ENCODE peak calls at places on chromosomes 16 and 17, in ten cellular contexts. Q, H, P, U, B, E, I, G, W and X are unnamed samples. For H3K27me3, the result is how much of the 10 kb centered on the place peaks cover.

GRCh38 chr17:1643293-1643998 is 2.1 kb downstream of the SCARF1 start:
- DNase-seq in I (peak), P (peak), B (peak), H (no peak), Q (peak), E (no peak), W (no peak), G (no peak), U (peak), X (no peak)

GRCh38 chr17:46783031-46783593 is 35.4 kb downstream of the WNT3 start:
- DNase-seq in P (no peak), B (no peak), W (no peak), G (no peak), E (no peak), U (peak), Q (peak), I (no peak), H (no peak), X (no peak)

GRCh38 chr17:31811021-31811565 is 48.0 kb downstream of the COPRS start:
- DNase-seq in W (peak), E (no peak), P (no peak), U (no peak), H (no peak), B (no peak), Q (no peak), G (no peak), I (no peak), X (no peak)

GRCh38 chr17:1532836-1533602 is 16.6 kb upstream of the INPP5K start:
- DNase-seq in U (no peak), G (no peak), Q (no peak), W (no peak), H (no peak), P (no peak), E (no peak), I (no peak), B (no peak), X (no peak)

GRCh38 chr17:846901-847777 is 65.0 kb downstream of the MRM3 start:
- DNase-seq in W (peak), E (no peak), I (no peak), Q (no peak), U (no peak), P (peak), B (no peak), H (no peak), G (no peak), X (peak)

GRCh38 chr16:56269824-56270684 is 78.8 kb downstream of the GNAO1 start:
- DNase-seq in W (no peak), P (no peak), Q (peak), U (no peak), I (no peak), B (no peak), E (no peak), H (peak), G (no peak), X (peak)

GRCh38 chr17:14582996-14583395 is 282.1 kb downstream of the HS3ST3B1 start:
- DNase-seq in I (no peak), Q (no peak), G (no peak), B (no peak), P (no peak), H (no peak), U (no peak), E (no peak), W (no peak), X (no peak)

GRCh38 chr16:66357523-66357928 is 9.0 kb upstream of the CDH5 start:
- DNase-seq in B (peak), E (no peak), G (no peak), H (peak), W (peak), P (peak), I (peak), U (peak), Q (peak), X (peak)

DNA sequence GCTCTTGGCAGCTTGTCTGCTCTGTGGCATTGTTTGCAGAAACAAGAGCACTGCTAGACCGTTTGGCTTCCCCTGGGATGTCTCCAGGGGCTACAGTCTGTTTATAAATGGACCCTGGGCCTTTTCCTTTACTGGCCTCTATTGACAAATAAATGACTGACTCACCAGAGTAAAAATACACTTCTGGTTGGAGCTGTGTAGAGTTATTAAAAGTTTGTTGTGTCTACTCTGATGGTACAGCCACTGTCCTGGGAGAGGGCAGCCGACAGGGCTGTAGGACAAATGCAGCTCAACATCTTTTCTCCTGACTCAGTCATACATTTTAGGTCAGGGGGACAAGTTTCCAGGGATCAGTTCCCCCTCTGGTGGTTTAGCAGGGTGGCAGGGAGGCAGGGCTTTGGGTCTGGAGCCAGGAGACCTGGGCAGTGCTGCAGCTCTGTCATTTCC is 30.0 kb downstream of the FOXL1 start:
- DNase-seq in H (no peak), Q (no peak), U (no peak), P (no peak), B (no peak), E (no peak), I (no peak), G (no peak), W (no peak), X (no peak)
- TF ChIP-seq CTCF in H (peak), Q (no peak), U (no peak), P (no peak), B (peak), E (no peak), I (no peak), G (no peak), W (no peak), X (peak)

DNA sequence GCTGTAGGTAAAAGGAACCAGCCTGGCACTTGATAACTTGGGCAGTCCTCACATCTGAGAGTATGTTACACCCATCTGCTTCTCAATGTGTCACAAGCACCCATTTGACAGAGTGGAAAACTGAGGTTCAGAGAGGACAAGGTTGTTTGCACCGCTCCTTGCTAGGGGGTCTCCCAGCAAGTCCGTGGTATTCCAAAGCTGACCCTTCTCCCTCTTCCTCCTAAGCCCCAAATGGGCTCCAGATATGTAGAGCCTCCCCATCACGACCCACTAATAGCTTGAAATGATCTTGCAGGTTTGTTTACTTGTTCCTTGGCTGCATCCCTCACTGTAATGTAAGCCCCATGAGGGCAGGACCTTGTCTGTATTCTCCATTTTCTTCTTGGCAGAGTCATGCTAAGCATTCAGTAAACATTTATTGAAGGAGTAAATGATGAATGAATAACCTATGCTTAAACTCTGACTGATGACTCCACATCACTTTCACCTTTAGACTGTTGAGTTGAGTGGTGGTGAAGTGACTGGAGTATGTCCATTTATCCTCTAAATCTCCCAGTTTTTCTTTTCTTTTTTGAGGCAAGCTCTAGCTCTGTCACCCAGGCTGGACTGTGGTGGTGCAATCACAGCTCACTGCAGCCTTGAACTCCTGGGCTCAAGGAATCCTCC is 26.3 kb downstream of the HNF1B start:
- DNase-seq in B (no peak), G (no peak), W (no peak), P (no peak), H (no peak), I (no peak), U (no peak), Q (no peak), E (no peak), X (no peak)
- H3K27me3 ChIP-seq in B (under half), G (under half), W (under half), P (under half), H (under half), I (under half), U (under half), Q (under half), E (under half), X (under half)

GRCh38 chr17:28549274-28550132 is 2.9 kb downstream of the UNC119 start:
- DNase-seq in I (no peak), H (no peak), W (no peak), U (no peak), B (no peak), P (no peak), G (no peak), Q (no peak), E (no peak), X (no peak)

GRCh38 chr17:28547096-28547622 is 5.3 kb downstream of the UNC119 start:
- DNase-seq in U (no peak), E (no peak), Q (no peak), B (no peak), P (no peak), I (no peak), H (no peak), W (no peak), G (no peak), X (no peak)

GRCh38 chr17:28550858-28551257 is 1.6 kb downstream of the UNC119 start:
- DNase-seq in H (no peak), W (no peak), P (no peak), I (no peak), U (no peak), Q (no peak), B (no peak), E (no peak), G (no peak), X (no peak)

GRCh38 chr17:28547623-28548416 is 4.6 kb downstream of the UNC119 start:
- DNase-seq in G (no peak), Q (peak), H (no peak), U (peak), E (peak), W (peak), B (peak), P (peak), I (peak), X (peak)

GRCh38 chr17:28548417-28549130 is 3.9 kb downstream of the UNC119 start:
- DNase-seq in Q (no peak), U (no peak), E (no peak), G (no peak), H (no peak), W (no peak), B (no peak), P (no peak), I (no peak), X (no peak)
- TF ChIP-seq CTCF in Q (no peak), U (no peak), E (no peak), G (peak), H (no peak), W (no peak), B (no peak), P (no peak), I (no peak), X (no peak)

GRCh38 chr17:9020824-9021157 is 519 bp upstream of the NTN1 start:
- DNase-seq in P (no peak), I (no peak), U (no peak), G (no peak), W (no peak), H (no peak), Q (no peak), B (no peak), E (no peak), X (no peak)
- H3K27me3 ChIP-seq in P (under half), I (under half), U (under half), G (under half), W (half or more), H (under half), Q (half or more), B (under half), E (half or more), X (under half)